ENCODE peak calls at places on chromosomes 11 and 22, in six cellular contexts. W is IMR-90, B is mesendoderm, S is H9, H is trophoblast cell, M is neuronal stem cell. G is an unnamed sample.

GRCh38 chr22:42702675-42703074 is 18.0 kb downstream of the A4GALT start:
- DNase-seq in M (no peak), H (no peak), B (no peak), S (no peak), W (no peak), G (no peak)

GRCh38 chr11:80958966-80959365 is 1518.1 kb upstream of the TENM4 start:
- DNase-seq in B (no peak), S (no peak), M (no peak), H (no peak), W (no peak), G (no peak)

GRCh38 chr22:22226448-22227187 is 18.0 kb upstream of the VPREB1 start:
- DNase-seq in M (no peak), B (no peak), W (no peak), S (no peak), H (no peak), G (no peak)

GRCh38 chr11:86116386-86116726 is 47.5 kb upstream of the PICALM start:
- DNase-seq in W (peak), S (no peak), M (no peak), H (no peak), B (no peak), G (no peak)

GRCh38 chr11:116703421-116703820 is 69.4 kb downstream of the BUD13 start:
- DNase-seq in B (peak), M (peak), W (no peak), H (no peak), S (peak), G (peak)

GRCh38 chr11:90639687-90640086 is 416.8 kb upstream of the CHORDC1 start:
- DNase-seq in W (no peak), S (no peak), H (no peak), M (no peak), B (peak), G (no peak)

GRCh38 chr11:13963169-13963948 is 836 bp downstream of the SPON1 start:
- DNase-seq in W (peak), M (no peak), S (peak), B (peak), H (no peak), G (no peak)

GRCh38 chr11:100991541-100991940 is 138.1 kb downstream of the PGR start:
- DNase-seq in H (no peak), S (no peak), B (no peak), W (peak), M (no peak), G (no peak)

GRCh38 chr11:114438303-114438702 is 964 bp upstream of the REXO2 start:
- DNase-seq in B (peak), M (no peak), W (peak), H (peak), S (peak), G (no peak)

GRCh38 chr11:126739499-126740145 is 260.9 kb downstream of the KIRREL3 start:
- DNase-seq in B (no peak), W (peak), S (no peak), H (no peak), M (no peak), G (no peak)

GRCh38 chr22:27903805-27904473 is 15.1 kb downstream of the PITPNB start:
- DNase-seq in S (no peak), B (no peak), W (no peak), H (no peak), M (no peak), G (no peak)

GRCh38 chr11:131664246-131664645 is 293.8 kb downstream of the NTM start:
- DNase-seq in W (no peak), B (no peak), H (no peak), M (no peak), S (no peak), G (no peak)

GRCh38 chr11:102196816-102197215 is 86.6 kb downstream of the YAP1 start:
- DNase-seq in W (peak), M (no peak), B (no peak), S (no peak), H (no peak), G (no peak)

GRCh38 chr11:131109256-131109655 is 193.0 kb upstream of the SNX19 start:
- DNase-seq in B (peak), H (no peak), W (peak), M (no peak), S (no peak), G (no peak)

GRCh38 chr11:21794306-21794705 is 398.6 kb upstream of the ANO5 start:
- DNase-seq in H (no peak), S (no peak), B (no peak), M (no peak), W (no peak), G (no peak)

GRCh38 chr11:107769189-107769588 is 57.3 kb upstream of the SLN start:
- DNase-seq in B (no peak), S (no peak), M (no peak), H (peak), W (peak), G (no peak)

GRCh38 chr22:31496735-31497146 is 405 bp downstream of the SFI1 start:
- DNase-seq in W (no peak), M (no peak), H (peak), B (no peak), S (no peak), G (no peak)

GRCh38 chr22:36743591-36744412 is 32.1 kb downstream of the IFT27 start:
- DNase-seq in B (no peak), S (peak), H (no peak), M (no peak), W (no peak), G (no peak)

GRCh38 chr22:21688706-21689381 is 23.0 kb downstream of the PPIL2 start:
- DNase-seq in B (no peak), H (peak), M (no peak), W (no peak), S (no peak), G (no peak)

GRCh38 chr11:15370774-15371173 is 256.1 kb downstream of the INSC start:
- DNase-seq in S (no peak), W (no peak), B (no peak), M (no peak), H (no peak), G (no peak)

GRCh38 chr11:104946907-104947306 is 21.5 kb downstream of the CASP4 start:
- DNase-seq in H (peak), M (no peak), W (peak), S (no peak), B (peak), G (no peak)

GRCh38 chr11:73234403-73235181 is 16.5 kb downstream of the P2RY2 start:
- DNase-seq in S (peak), H (no peak), W (no peak), M (no peak), B (no peak), G (no peak)

GRCh38 chr11:61679301-61679700 is 890 bp upstream of the DAGLA start:
- DNase-seq in B (peak), H (no peak), M (no peak), W (no peak), S (no peak), G (no peak)

GRCh38 chr11:75811485-75811884 is 3.5 kb upstream of the UVRAG start:
- DNase-seq in B (peak), S (no peak), W (no peak), H (no peak), M (no peak), G (no peak)

GRCh38 chr11:11279956-11280689 is 72.9 kb downstream of the CSNK2A3 start:
- DNase-seq in S (peak), M (no peak), H (no peak), W (peak), B (peak), G (peak)

GRCh38 chr22:50173221-50173982 is 2.9 kb downstream of the PANX2 start:
- DNase-seq in H (no peak), W (no peak), S (no peak), M (no peak), B (no peak), G (no peak)

GRCh38 chr11:117221775-117222517 is 9.9 kb downstream of the PCSK7 start:
- DNase-seq in S (no peak), B (no peak), W (peak), M (no peak), H (no peak), G (no peak)

GRCh38 chr22:50516891-50517290 is 8.5 kb downstream of the SCO2 start:
- DNase-seq in S (no peak), W (no peak), B (no peak), H (no peak), M (no peak), G (no peak)

GRCh38 chr11:119222308-119222707 is 16.2 kb downstream of the CBL start:
- DNase-seq in M (no peak), S (no peak), H (no peak), W (peak), B (no peak), G (no peak)

GRCh38 chr22:24137595-24137994 is 43.7 kb upstream of the SUSD2 start:
- DNase-seq in S (no peak), B (no peak), H (peak), W (peak), M (no peak), G (no peak)

GRCh38 chr22:27996529-27996925 is 77.5 kb upstream of the PITPNB start:
- DNase-seq in S (no peak), M (no peak), B (no peak), W (no peak), H (no peak), G (no peak)

GRCh38 chr11:125943661-125944349 is 2.0 kb upstream of the VSIG10L2 start:
- DNase-seq in S (no peak), B (no peak), W (no peak), M (no peak), H (no peak), G (no peak)

GRCh38 chr22:37186228-37186996 is 1.6 kb downstream of the C1QTNF6 start:
- DNase-seq in B (peak), W (peak), M (no peak), H (peak), S (peak), G (peak)

GRCh38 chr22:47042116-47042825 is 279.8 kb downstream of the TBC1D22A start:
- DNase-seq in B (no peak), M (no peak), H (no peak), W (no peak), S (no peak), G (no peak)

GRCh38 chr11:111912535-111912934 is at the start of gene HSPB2:
- DNase-seq in M (no peak), B (no peak), W (no peak), H (no peak), S (no peak), G (no peak)

GRCh38 chr11:111913031-111913861 is 712 bp downstream of the HSPB2 start:
- DNase-seq in H (no peak), B (no peak), M (no peak), S (no peak), W (no peak), G (no peak)

GRCh38 chr11:111910637-111911562 is 670 bp downstream of the CRYAB start:
- DNase-seq in S (no peak), W (no peak), H (no peak), M (no peak), B (no peak), G (no peak)

GRCh38 chr11:111913997-111914396 is 1.5 kb downstream of the HSPB2 start:
- DNase-seq in B (no peak), S (no peak), H (no peak), W (peak), M (no peak), G (no peak)

DNA sequence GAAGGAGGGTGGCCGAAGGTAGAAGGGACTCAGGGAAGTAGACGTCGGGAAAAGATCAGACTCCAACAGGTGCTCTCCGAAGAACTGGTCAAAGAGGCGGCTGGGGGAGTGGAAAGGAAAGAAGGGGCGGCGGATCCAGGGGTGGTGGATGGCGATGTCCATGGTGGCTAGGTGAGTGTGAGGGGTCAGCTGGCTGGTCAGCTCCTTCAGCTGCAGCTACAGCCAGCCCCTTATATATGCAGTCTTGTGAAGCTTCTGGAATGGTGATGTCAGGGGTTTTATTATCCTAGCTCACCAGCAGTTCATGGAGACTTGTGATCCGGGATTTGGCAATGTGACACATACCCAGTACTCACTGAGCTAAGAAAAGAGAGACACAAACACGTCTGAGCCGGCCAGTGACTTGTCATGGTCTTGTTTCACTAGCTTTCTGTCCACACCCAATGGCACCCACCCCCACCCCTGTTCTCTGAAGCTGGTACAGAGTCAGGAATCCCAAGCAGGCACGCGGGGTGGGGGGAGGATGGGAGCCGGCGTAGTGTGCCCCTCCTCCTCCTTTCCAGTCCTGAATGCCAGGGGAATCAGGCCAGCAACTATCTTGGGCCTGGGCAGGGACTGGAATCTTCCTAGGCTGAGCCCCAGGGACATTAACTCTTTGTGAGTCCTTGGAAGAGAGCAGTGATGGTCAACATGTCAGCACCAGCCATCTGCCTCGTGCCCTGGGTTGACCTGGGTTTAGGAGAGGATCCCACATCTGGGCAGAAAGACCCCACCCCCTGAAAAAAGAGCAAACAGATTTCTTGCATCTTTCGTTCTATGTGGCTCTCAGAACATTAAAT is at the start of gene CRYAB:
- DNase-seq in H (peak), S (peak), B (peak), M (no peak), W (peak), G (no peak)
- H3K4ac ChIP-seq in H (no peak), S (no peak), B (no peak), M (no peak), W (peak), G (no peak)

GRCh38 chr22:45995405-45996101 is 18.6 kb upstream of the WNT7B start:
- DNase-seq in B (no peak), M (no peak), W (no peak), H (no peak), S (no peak), G (no peak)

GRCh38 chr22:45996241-45997076 is 19.5 kb upstream of the WNT7B start:
- DNase-seq in B (no peak), W (peak), M (no peak), H (peak), S (no peak), G (no peak)

GRCh38 chr22:45993841-45994240 is 16.9 kb upstream of the WNT7B start:
- DNase-seq in W (no peak), B (no peak), S (no peak), M (no peak), H (no peak), G (no peak)

GRCh38 chr22:45993143-45993692 is 16.3 kb upstream of the WNT7B start:
- DNase-seq in M (no peak), B (no peak), W (no peak), H (no peak), S (no peak), G (no peak)

DNA sequence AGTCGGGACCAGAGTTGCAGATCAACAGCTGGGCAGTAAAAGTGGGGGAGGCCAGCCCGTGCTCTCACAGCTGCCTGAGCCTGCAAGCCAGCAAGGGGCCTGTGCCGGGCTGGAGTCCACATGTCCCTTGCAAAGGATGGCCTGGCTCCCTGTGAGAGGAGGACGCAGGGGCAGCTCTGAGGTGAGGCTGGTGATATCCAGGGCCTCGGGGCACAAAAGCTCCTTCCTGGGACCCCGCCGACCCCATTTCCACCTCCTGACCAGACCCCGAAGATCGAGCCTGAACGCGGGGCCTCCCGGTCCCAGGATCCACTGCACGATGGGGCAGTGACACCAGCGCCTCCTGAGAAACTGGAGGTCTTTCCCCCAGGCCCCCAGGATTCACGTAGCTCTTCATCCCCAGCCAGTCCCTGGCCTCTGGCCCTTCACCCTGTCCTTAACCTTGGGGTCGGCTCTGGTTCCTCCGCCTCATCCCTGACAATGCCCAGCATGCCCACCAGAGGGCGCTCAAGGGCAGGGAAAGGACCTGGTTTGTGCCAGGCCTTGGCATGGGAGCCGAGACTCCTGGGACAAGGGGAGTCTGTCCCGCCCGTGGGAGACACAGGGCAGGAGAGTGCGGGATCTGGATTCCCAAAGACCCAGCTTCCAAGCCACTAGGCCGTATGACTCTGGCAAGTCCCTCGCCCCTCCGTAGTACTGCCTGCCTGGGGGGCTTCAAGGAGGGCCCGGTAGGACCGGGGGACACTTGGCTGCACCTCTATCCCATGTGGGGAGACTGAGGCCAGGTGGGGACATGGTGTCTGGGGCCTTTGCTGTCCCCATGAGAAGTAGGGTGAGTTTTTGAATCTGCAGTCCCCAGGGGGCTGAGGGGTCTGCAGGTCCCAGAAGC is 17.8 kb upstream of the WNT7B start:
- DNase-seq in B (peak), S (peak), W (peak), M (peak), H (peak), G (peak)
- H3K4ac ChIP-seq in B (no peak), S (no peak), W (peak), M (peak), H (no peak), G (no peak)

DNA sequence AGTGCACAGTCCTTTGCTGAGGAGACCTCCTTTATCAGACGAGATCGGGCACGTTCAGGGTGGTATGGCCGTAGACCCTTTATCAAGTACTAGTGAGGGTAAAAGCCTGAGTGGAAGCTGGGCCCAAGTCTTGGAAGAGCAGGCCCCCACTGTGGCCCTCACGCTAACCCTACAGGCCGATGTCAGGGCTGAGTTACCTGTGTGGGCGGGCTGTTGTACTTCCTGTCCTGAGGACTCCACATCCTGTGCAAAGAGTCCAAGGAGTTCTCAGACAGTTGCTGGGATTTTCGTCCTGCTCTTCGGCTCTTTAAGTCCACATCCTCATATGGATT is 34.9 kb downstream of the RPL27A start:
- DNase-seq in H (no peak), B (no peak), M (no peak), S (no peak), W (no peak), G (no peak)
- H3K4ac ChIP-seq in H (peak), B (peak), M (no peak), S (no peak), W (peak), G (no peak)

GRCh38 chr11:67996622-67997459 is 7.1 kb downstream of the UNC93B1 start:
- DNase-seq in M (peak), S (peak), H (peak), B (peak), W (no peak), G (peak)

GRCh38 chr11:67999201-67999629 is 4.7 kb downstream of the UNC93B1 start:
- DNase-seq in M (no peak), H (no peak), S (peak), B (no peak), W (no peak), G (no peak)

GRCh38 chr11:67998150-67999045 is 5.5 kb downstream of the UNC93B1 start:
- DNase-seq in B (no peak), S (peak), W (no peak), H (no peak), M (no peak), G (no peak)

GRCh38 chr11:67996051-67996450 is 7.8 kb downstream of the UNC93B1 start:
- DNase-seq in M (no peak), B (no peak), W (no peak), H (no peak), S (no peak), G (no peak)

GRCh38 chr11:67997460-67997921 is 6.4 kb downstream of the UNC93B1 start:
- DNase-seq in M (no peak), S (no peak), W (no peak), H (no peak), B (no peak), G (no peak)
- H3K4ac ChIP-seq in M (peak), S (no peak), W (no peak), H (no peak), B (no peak), G (peak)

DNA sequence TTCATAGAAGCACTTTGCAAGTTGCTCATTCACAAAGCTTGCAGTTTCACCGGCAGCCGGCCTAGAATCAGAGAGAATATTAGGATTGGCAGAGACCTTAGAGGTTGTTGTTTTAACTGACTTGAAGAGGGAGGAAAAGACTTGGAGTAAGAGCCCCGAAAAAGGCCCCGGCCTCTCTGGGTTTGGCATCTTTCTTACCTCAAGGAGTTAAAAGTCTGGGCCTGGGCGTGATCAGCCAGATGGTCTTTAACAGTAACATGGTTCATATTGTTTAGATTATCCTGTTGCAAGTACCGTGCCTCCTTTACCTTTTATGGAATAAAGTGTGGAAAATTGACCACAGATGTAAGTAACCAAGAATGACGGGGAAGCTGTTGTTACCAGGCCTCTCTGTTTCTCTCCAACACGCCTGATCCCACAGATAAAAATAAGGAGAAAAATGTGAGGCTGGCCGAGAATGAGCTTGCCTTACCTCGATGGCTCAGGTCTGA is 56.2 kb downstream of the PARVA start:
- DNase-seq in B (no peak), H (peak), W (peak), M (no peak), S (no peak), G (no peak)
- H3K4ac ChIP-seq in B (no peak), H (peak), W (peak), M (no peak), S (no peak), G (no peak)